ENCODE peak calls at places on chromosomes 11 and 22, in seven cellular contexts. A is foreskin fibroblast, H is HS-5, N is pancreas, I is HCEC 1CT, W is hepatic stellate cell, X is K562. Y is an unnamed sample.

GRCh38 chr11:30245621-30246020 is 14.8 kb downstream of the FSHB start:
- DNase-seq in A (no peak), H (no peak), N (no peak), I (no peak), W (no peak), X (no peak), Y (no peak)

GRCh38 chr22:30889268-30889995 is 79.1 kb downstream of the MORC2 start:
- DNase-seq in A (no peak), H (no peak), N (no peak), I (no peak), W (no peak), X (no peak), Y (no peak)

GRCh38 chr11:59822989-59823566 is 12.5 kb upstream of the MRPL16 start:
- DNase-seq in A (peak), H (peak), N (peak), I (peak), W (peak), X (peak), Y (peak)

GRCh38 chr11:102256251-102256650 is 61.0 kb upstream of the BIRC3 start:
- DNase-seq in A (peak), H (peak), N (no peak), I (peak), W (peak), X (no peak), Y (peak)

GRCh38 chr11:22192642-22193347 is at the start of gene ANO5:
- DNase-seq in A (no peak), H (no peak), N (peak), I (no peak), W (peak), X (peak), Y (peak)

GRCh38 chr11:63920870-63921417 is 4.0 kb upstream of the RCOR2 start:
- DNase-seq in A (no peak), H (no peak), N (no peak), I (no peak), W (no peak), X (peak), Y (no peak)

GRCh38 chr22:37545703-37546435 is 14.4 kb upstream of the CDC42EP1 start:
- DNase-seq in A (peak), H (no peak), N (peak), I (peak), W (peak), X (no peak), Y (peak)

GRCh38 chr22:25366876-25367466 is 147.5 kb downstream of the CRYBB2 start:
- DNase-seq in A (no peak), H (no peak), N (no peak), I (no peak), W (no peak), X (no peak), Y (no peak)

GRCh38 chr22:38104084-38104483 is 6.4 kb downstream of the BAIAP2L2 start:
- DNase-seq in A (no peak), H (no peak), N (no peak), I (no peak), W (peak), X (peak), Y (peak)

GRCh38 chr11:119315139-119316016 is 1.6 kb downstream of the MCAM start:
- DNase-seq in A (no peak), H (no peak), N (peak), I (no peak), W (peak), X (no peak), Y (peak)

GRCh38 chr11:108524422-108524821 is 26.2 kb upstream of the POGLUT3 start:
- DNase-seq in A (no peak), H (no peak), N (no peak), I (no peak), W (no peak), X (no peak), Y (no peak)

GRCh38 chr11:9002920-9003572 is 755 bp downstream of the NRIP3 start:
- DNase-seq in A (no peak), H (no peak), N (no peak), I (no peak), W (no peak), X (peak), Y (no peak)

GRCh38 chr22:20823264-20823663 is 35.3 kb downstream of the PI4KA start:
- DNase-seq in A (no peak), H (no peak), N (no peak), I (no peak), W (no peak), X (no peak), Y (no peak)

Y was measured in AG20443.